ENCODE peak calls at places on chromosomes 13 and 19, in six cellular contexts. One of them, this sample, is unnamed.

GRCh38 chr13:79612604-79613003 is 131.6 kb downstream of the NDFIP2 start:
- DNase-seq in B cell: no peak
- DNase-seq in progenitor cell of endocrine pancreas: no peak
- DNase-seq in RWPE1: no peak
- DNase-seq in lung: no peak
- DNase-seq in stomach: no peak
- DNase-seq in this sample: no peak

GRCh38 chr13:108525867-108526266 is 103.5 kb upstream of the MYO16 start:
- DNase-seq in B cell: no peak
- DNase-seq in progenitor cell of endocrine pancreas: no peak
- DNase-seq in RWPE1: no peak
- DNase-seq in lung: no peak
- DNase-seq in stomach: no peak
- DNase-seq in this sample: no peak

GRCh38 chr19:7292950-7293794 is 1.0 kb downstream of the INSR start:
- DNase-seq in B cell: peak
- DNase-seq in progenitor cell of endocrine pancreas: no peak
- DNase-seq in RWPE1: no peak
- DNase-seq in lung: peak
- DNase-seq in stomach: peak
- DNase-seq in this sample: peak

GRCh38 chr19:35000338-35000646 is 169 bp downstream of the GRAMD1A start:
- DNase-seq in B cell: no peak
- DNase-seq in progenitor cell of endocrine pancreas: no peak
- DNase-seq in RWPE1: no peak
- DNase-seq in lung: no peak
- DNase-seq in stomach: no peak
- DNase-seq in this sample: no peak

GRCh38 chr13:98300956-98301641 is 124.0 kb upstream of the RNF113B start:
- DNase-seq in B cell: no peak
- DNase-seq in progenitor cell of endocrine pancreas: no peak
- DNase-seq in RWPE1: no peak
- DNase-seq in lung: no peak
- DNase-seq in stomach: peak
- DNase-seq in this sample: no peak

GRCh38 chr13:94006271-94006670 is 473.2 kb downstream of the DCT start:
- DNase-seq in B cell: no peak
- DNase-seq in progenitor cell of endocrine pancreas: no peak
- DNase-seq in RWPE1: no peak
- DNase-seq in lung: no peak
- DNase-seq in stomach: no peak
- DNase-seq in this sample: no peak

GRCh38 chr13:38321654-38322053 is 28.0 kb upstream of the UFM1 start:
- DNase-seq in B cell: no peak
- DNase-seq in progenitor cell of endocrine pancreas: no peak
- DNase-seq in RWPE1: no peak
- DNase-seq in lung: no peak
- DNase-seq in stomach: no peak
- DNase-seq in this sample: no peak

GRCh38 chr19:5228932-5229777 is 111.5 kb downstream of the PTPRS start:
- DNase-seq in B cell: no peak
- DNase-seq in progenitor cell of endocrine pancreas: no peak
- DNase-seq in RWPE1: peak
- DNase-seq in lung: no peak
- DNase-seq in stomach: no peak
- DNase-seq in this sample: no peak

GRCh38 chr19:38837656-38838121 is 6.1 kb upstream of the ECH1 start:
- DNase-seq in B cell: no peak
- DNase-seq in progenitor cell of endocrine pancreas: no peak
- DNase-seq in RWPE1: peak
- DNase-seq in lung: no peak
- DNase-seq in stomach: peak
- DNase-seq in this sample: no peak

GRCh38 chr19:42255766-42256750 is 1.1 kb upstream of the ERF start:
- DNase-seq in B cell: peak
- DNase-seq in progenitor cell of endocrine pancreas: no peak
- DNase-seq in RWPE1: no peak
- DNase-seq in lung: no peak
- DNase-seq in stomach: no peak
- DNase-seq in this sample: no peak

GRCh38 chr13:112710855-112711527 is 21.2 kb downstream of the ATP11A start:
- DNase-seq in B cell: no peak
- DNase-seq in progenitor cell of endocrine pancreas: no peak
- DNase-seq in RWPE1: no peak
- DNase-seq in lung: no peak
- DNase-seq in stomach: no peak
- DNase-seq in this sample: no peak

GRCh38 chr19:9727644-9728043 is 40.9 kb downstream of the ZNF846 start:
- DNase-seq in B cell: no peak
- DNase-seq in progenitor cell of endocrine pancreas: no peak
- DNase-seq in RWPE1: no peak
- DNase-seq in lung: no peak
- DNase-seq in stomach: no peak
- DNase-seq in this sample: no peak

GRCh38 chr19:46115396-46116109 is 8.9 kb downstream of the IGFL3 start:
- DNase-seq in B cell: no peak
- DNase-seq in progenitor cell of endocrine pancreas: no peak
- DNase-seq in RWPE1: peak
- DNase-seq in lung: no peak
- DNase-seq in stomach: no peak
- DNase-seq in this sample: no peak

GRCh38 chr19:45496349-45496953 is 396 bp downstream of the RTN2 start:
- DNase-seq in B cell: peak
- DNase-seq in progenitor cell of endocrine pancreas: peak
- DNase-seq in RWPE1: no peak
- DNase-seq in lung: no peak
- DNase-seq in stomach: no peak
- DNase-seq in this sample: no peak

GRCh38 chr19:19741184-19741583 is 8.3 kb upstream of the ZNF14 start:
- DNase-seq in B cell: no peak
- DNase-seq in progenitor cell of endocrine pancreas: no peak
- DNase-seq in RWPE1: no peak
- DNase-seq in lung: no peak
- DNase-seq in stomach: no peak
- DNase-seq in this sample: no peak

GRCh38 chr19:32607479-32607878 is 26.5 kb downstream of the PDCD5 start:
- DNase-seq in B cell: no peak
- DNase-seq in progenitor cell of endocrine pancreas: no peak
- DNase-seq in RWPE1: no peak
- DNase-seq in lung: no peak
- DNase-seq in stomach: no peak
- DNase-seq in this sample: no peak

GRCh38 chr19:5240011-5240410 is 100.6 kb downstream of the PTPRS start:
- DNase-seq in B cell: no peak
- DNase-seq in progenitor cell of endocrine pancreas: no peak
- DNase-seq in RWPE1: no peak
- DNase-seq in lung: no peak
- DNase-seq in stomach: no peak
- DNase-seq in this sample: no peak

GRCh38 chr13:28423010-28423409 is 71.9 kb downstream of the FLT1 start:
- DNase-seq in B cell: peak
- DNase-seq in progenitor cell of endocrine pancreas: no peak
- DNase-seq in RWPE1: no peak
- DNase-seq in lung: peak
- DNase-seq in stomach: no peak
- DNase-seq in this sample: no peak

GRCh38 chr19:6418562-6418932 is 6.1 kb downstream of the KHSRP start:
- DNase-seq in B cell: no peak
- DNase-seq in progenitor cell of endocrine pancreas: no peak
- DNase-seq in RWPE1: no peak
- DNase-seq in lung: no peak
- DNase-seq in stomach: no peak
- DNase-seq in this sample: no peak

GRCh38 chr13:109309625-109310363 is 476.6 kb downstream of the IRS2 start:
- DNase-seq in B cell: no peak
- DNase-seq in progenitor cell of endocrine pancreas: no peak
- DNase-seq in RWPE1: no peak
- DNase-seq in lung: no peak
- DNase-seq in stomach: peak
- DNase-seq in this sample: no peak

GRCh38 chr19:17327068-17327653 is 7.5 kb downstream of the ANO8 start:
- DNase-seq in B cell: no peak
- DNase-seq in progenitor cell of endocrine pancreas: no peak
- DNase-seq in RWPE1: no peak
- DNase-seq in lung: no peak
- DNase-seq in stomach: no peak
- DNase-seq in this sample: no peak

GRCh38 chr13:40252241-40252640 is 414.2 kb downstream of the FOXO1 start:
- DNase-seq in B cell: no peak
- DNase-seq in progenitor cell of endocrine pancreas: no peak
- DNase-seq in RWPE1: no peak
- DNase-seq in lung: no peak
- DNase-seq in stomach: no peak
- DNase-seq in this sample: no peak

GRCh38 chr13:87208636-87209035 is 462.5 kb upstream of the SLITRK5 start:
- DNase-seq in B cell: no peak
- DNase-seq in progenitor cell of endocrine pancreas: no peak
- DNase-seq in RWPE1: no peak
- DNase-seq in lung: no peak
- DNase-seq in stomach: no peak
- DNase-seq in this sample: no peak

GRCh38 chr13:103694033-103694432 is 627.8 kb upstream of the SLC10A2 start:
- DNase-seq in B cell: no peak
- DNase-seq in progenitor cell of endocrine pancreas: no peak
- DNase-seq in RWPE1: no peak
- DNase-seq in lung: no peak
- DNase-seq in stomach: no peak
- DNase-seq in this sample: no peak

GRCh38 chr19:56333506-56333905 is 18.9 kb upstream of the ZSCAN5A start:
- DNase-seq in B cell: peak
- DNase-seq in progenitor cell of endocrine pancreas: peak
- DNase-seq in RWPE1: peak
- DNase-seq in lung: no peak
- DNase-seq in stomach: peak
- DNase-seq in this sample: no peak

GRCh38 chr13:31485183-31485582 is 254.1 kb upstream of the RXFP2 start:
- DNase-seq in B cell: no peak
- DNase-seq in progenitor cell of endocrine pancreas: no peak
- DNase-seq in RWPE1: no peak
- DNase-seq in lung: no peak
- DNase-seq in stomach: no peak
- DNase-seq in this sample: no peak

GRCh38 chr13:80214521-80214941 is 126.4 kb downstream of the SPRY2 start:
- DNase-seq in B cell: no peak
- DNase-seq in progenitor cell of endocrine pancreas: no peak
- DNase-seq in RWPE1: no peak
- DNase-seq in lung: no peak
- DNase-seq in stomach: no peak
- DNase-seq in this sample: no peak

GRCh38 chr13:52070929-52071523 is 46.5 kb downstream of the UTP14C start:
- DNase-seq in B cell: no peak
- DNase-seq in progenitor cell of endocrine pancreas: no peak
- DNase-seq in RWPE1: peak
- DNase-seq in lung: no peak
- DNase-seq in stomach: no peak
- DNase-seq in this sample: no peak

GRCh38 chr19:33085570-33086128 is 4.7 kb downstream of the GPATCH1 start:
- DNase-seq in B cell: no peak
- DNase-seq in progenitor cell of endocrine pancreas: no peak
- DNase-seq in RWPE1: no peak
- DNase-seq in lung: no peak
- DNase-seq in stomach: no peak
- DNase-seq in this sample: no peak

GRCh38 chr13:45393941-45394570 is 24.1 kb downstream of the SLC25A30 start:
- DNase-seq in B cell: peak
- DNase-seq in progenitor cell of endocrine pancreas: peak
- DNase-seq in RWPE1: peak
- DNase-seq in lung: no peak
- DNase-seq in stomach: peak
- DNase-seq in this sample: no peak

GRCh38 chr13:46469064-46469463 is 82.0 kb upstream of the RUBCNL start:
- DNase-seq in B cell: no peak
- DNase-seq in progenitor cell of endocrine pancreas: no peak
- DNase-seq in RWPE1: no peak
- DNase-seq in lung: no peak
- DNase-seq in stomach: no peak
- DNase-seq in this sample: no peak

GRCh38 chr13:49652691-49653305 is 24.5 kb downstream of the ARL11 start:
- DNase-seq in B cell: peak
- DNase-seq in progenitor cell of endocrine pancreas: no peak
- DNase-seq in RWPE1: peak
- DNase-seq in lung: no peak
- DNase-seq in stomach: peak
- DNase-seq in this sample: no peak
- TF ChIP-seq CTCF in B cell: peak
- TF ChIP-seq CTCF in progenitor cell of endocrine pancreas: peak
- TF ChIP-seq CTCF in RWPE1: peak
- TF ChIP-seq CTCF in lung: peak
- TF ChIP-seq CTCF in stomach: no peak
- TF ChIP-seq CTCF in this sample: peak

GRCh38 chr19:13095934-13096890 is 6.4 kb downstream of the LYL1 start:
- DNase-seq in B cell: peak
- DNase-seq in progenitor cell of endocrine pancreas: peak
- DNase-seq in RWPE1: no peak
- DNase-seq in lung: no peak
- DNase-seq in stomach: no peak
- DNase-seq in this sample: no peak
- TF ChIP-seq CTCF in B cell: no peak
- TF ChIP-seq CTCF in progenitor cell of endocrine pancreas: peak
- TF ChIP-seq CTCF in RWPE1: no peak
- TF ChIP-seq CTCF in lung: no peak
- TF ChIP-seq CTCF in stomach: no peak
- TF ChIP-seq CTCF in this sample: peak

DNA sequence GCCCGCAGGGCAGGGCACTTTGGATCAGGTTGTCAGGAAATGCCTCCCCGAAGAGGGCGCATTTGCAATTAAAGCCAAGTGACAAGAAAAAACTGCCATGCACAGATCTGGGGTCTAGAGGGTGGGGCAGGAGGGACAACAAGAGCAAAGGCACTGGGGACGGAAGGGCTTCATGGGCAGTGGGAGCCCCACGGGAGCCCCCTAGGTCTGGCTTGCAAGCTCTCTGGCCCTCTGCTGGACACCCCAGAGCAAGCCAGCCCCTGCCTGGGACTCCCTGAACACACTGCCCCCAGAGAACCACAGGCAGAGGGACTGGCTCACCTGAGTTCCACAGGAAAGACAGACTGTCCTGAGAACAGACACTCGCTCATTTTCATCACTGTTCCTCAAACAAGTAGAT is 30.2 kb upstream of the C19orf12 start:
- DNase-seq in B cell: no peak
- DNase-seq in progenitor cell of endocrine pancreas: no peak
- DNase-seq in RWPE1: no peak
- DNase-seq in lung: no peak
- DNase-seq in stomach: no peak
- DNase-seq in this sample: no peak
- TF ChIP-seq CTCF in B cell: no peak
- TF ChIP-seq CTCF in progenitor cell of endocrine pancreas: peak
- TF ChIP-seq CTCF in RWPE1: no peak
- TF ChIP-seq CTCF in lung: no peak
- TF ChIP-seq CTCF in stomach: no peak
- TF ChIP-seq CTCF in this sample: peak

GRCh38 chr13:84917252-84917878 is 881.9 kb downstream of the SLITRK6 start:
- DNase-seq in B cell: no peak
- DNase-seq in progenitor cell of endocrine pancreas: no peak
- DNase-seq in RWPE1: peak
- DNase-seq in lung: no peak
- DNase-seq in stomach: no peak
- DNase-seq in this sample: no peak
- TF ChIP-seq CTCF in B cell: no peak
- TF ChIP-seq CTCF in progenitor cell of endocrine pancreas: peak
- TF ChIP-seq CTCF in RWPE1: peak
- TF ChIP-seq CTCF in lung: no peak
- TF ChIP-seq CTCF in stomach: no peak
- TF ChIP-seq CTCF in this sample: peak

This sample was measured in type B pancreatic cell.